ENCODE peak calls at places on chromosome 1, in four cellular contexts. J, Y, P and V are unnamed samples.

GRCh38 chr1:94440088-94440487 is 21.9 kb downstream of the ABCD3 start:
- DNase-seq in J (no peak), Y (no peak), P (no peak), V (no peak)

GRCh38 chr1:99681583-99681982 is 35.7 kb downstream of the PALMD start:
- DNase-seq in J (no peak), Y (no peak), P (peak), V (no peak)

GRCh38 chr1:25253911-25254310 is 6.7 kb upstream of the RSRP1 start:
- DNase-seq in J (no peak), Y (no peak), P (no peak), V (no peak)

GRCh38 chr1:147720557-147720956 is 39.8 kb downstream of the GJA5 start:
- DNase-seq in J (no peak), Y (no peak), P (no peak), V (peak)

GRCh38 chr1:158999301-159000069 is 10.2 kb upstream of the IFI16 start:
- DNase-seq in J (peak), Y (no peak), P (peak), V (peak)

GRCh38 chr1:184533049-184533448 is 146.2 kb downstream of the C1orf21 start:
- DNase-seq in J (no peak), Y (no peak), P (no peak), V (no peak)

GRCh38 chr1:172397221-172397620 is 23.3 kb upstream of the C1orf105 start:
- DNase-seq in J (no peak), Y (no peak), P (no peak), V (no peak)

GRCh38 chr1:17569200-17570139 is 30.0 kb downstream of the ARHGEF10L start:
- DNase-seq in J (peak), Y (peak), P (peak), V (no peak)

GRCh38 chr1:18583326-18583941 is 47.2 kb upstream of the PAX7 start:
- DNase-seq in J (peak), Y (no peak), P (peak), V (peak)

GRCh38 chr1:232059726-232060360 is 433.3 kb downstream of the DISC1 start:
- DNase-seq in J (no peak), Y (no peak), P (no peak), V (peak)

GRCh38 chr1:209157514-209158285 is 425.8 kb upstream of the CAMK1G start:
- DNase-seq in J (no peak), Y (no peak), P (no peak), V (no peak)

GRCh38 chr1:243375596-243375995 is 119.8 kb downstream of the SDCCAG8 start:
- DNase-seq in J (no peak), Y (no peak), P (no peak), V (no peak)

GRCh38 chr1:207393610-207394009 is 60.5 kb upstream of the CR2 start:
- DNase-seq in J (no peak), Y (no peak), P (no peak), V (no peak)

GRCh38 chr1:14853518-14853917 is 255.0 kb downstream of the KAZN start:
- DNase-seq in J (no peak), Y (no peak), P (no peak), V (no peak)

GRCh38 chr1:245404952-245405351 is 250.2 kb downstream of the KIF26B start:
- DNase-seq in J (no peak), Y (no peak), P (no peak), V (no peak)

GRCh38 chr1:44035726-44036408 is 4.6 kb upstream of the SLC6A9 start:
- DNase-seq in J (peak), Y (no peak), P (peak), V (no peak)

GRCh38 chr1:165894591-165894990 is 67.2 kb downstream of the UCK2 start:
- DNase-seq in J (no peak), Y (no peak), P (no peak), V (no peak)

GRCh38 chr1:52033190-52034049 is at the start of gene KTI12:
- DNase-seq in J (peak), Y (peak), P (peak), V (peak)

GRCh38 chr1:17998889-17999288 is 108.7 kb upstream of the IGSF21 start:
- DNase-seq in J (no peak), Y (peak), P (no peak), V (peak)

DNA sequence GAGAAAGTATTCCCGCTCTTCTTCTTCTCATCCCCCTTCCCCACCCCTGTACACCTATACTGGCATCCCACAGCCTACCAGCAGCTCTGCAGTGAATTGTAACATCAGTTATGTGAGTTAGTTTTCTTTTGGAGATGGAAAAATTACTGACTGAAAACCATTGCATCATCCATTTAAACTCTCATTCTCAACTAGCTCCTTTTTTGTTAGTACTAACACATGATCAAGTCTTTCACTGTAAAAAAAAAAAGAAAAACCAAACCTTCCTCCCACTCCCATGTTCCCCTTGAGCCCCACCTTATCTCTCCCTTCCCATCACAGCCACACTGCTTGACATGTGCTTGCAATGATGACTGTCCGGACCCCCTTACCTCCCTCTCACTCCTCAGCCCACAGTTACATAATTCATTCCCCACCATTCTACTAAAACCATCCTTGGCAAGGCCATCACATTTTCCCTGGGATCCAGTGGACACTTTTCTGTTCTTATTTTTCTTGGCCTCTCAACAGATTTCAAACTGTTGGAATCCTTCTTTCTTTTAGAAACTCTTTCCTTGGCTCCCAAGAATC is 23.2 kb upstream of the RAVER2 start:
- DNase-seq in J (no peak), Y (no peak), P (peak), V (no peak)
- TF ChIP-seq CTCF in J (no peak), Y (no peak), P (no peak), V (no peak)

GRCh38 chr1:36085126-36085525 is 1.2 kb downstream of the TEKT2 start:
- DNase-seq in J (no peak), Y (no peak), P (no peak), V (no peak)
- H3K4me3 ChIP-seq in J (no peak), Y (no peak), P (no peak), V (no peak)

GRCh38 chr1:234271243-234271606 is 102.0 kb upstream of the COA6 start:
- DNase-seq in J (no peak), Y (no peak), P (no peak), V (no peak)
- TF ChIP-seq CTCF in J (no peak), Y (no peak), P (no peak), V (no peak)

GRCh38 chr1:150109567-150109966 is 40.1 kb upstream of the PLEKHO1 start:
- DNase-seq in J (no peak), Y (no peak), P (no peak), V (no peak)
- H3K4me3 ChIP-seq in J (no peak), Y (no peak), P (no peak), V (no peak)